ENCODE peak calls at places on chromosomes 3 and 15, in five cellular contexts. U is endothelial cell of umbilical vein, B is GM23248, H is astrocyte, Y is mammary epithelial cell. R is an unnamed sample.

GRCh38 chr3:89572261-89572660 is 464.8 kb downstream of the EPHA3 start:
- DNase-seq in Y (peak; percentile 21), H (peak; percentile 28), U (no peak), B (no peak), R (no peak)

GRCh38 chr3:71360694-71361093 is 222.8 kb downstream of the FOXP1 start:
- DNase-seq in H (no peak), U (no peak), B (no peak), Y (no peak), R (no peak)

GRCh38 chr3:187621881-187622280 is 48.3 kb downstream of the SST start:
- DNase-seq in U (no peak), H (no peak), Y (no peak), B (no peak), R (no peak)

GRCh38 chr3:106302451-106303221 is 433.8 kb upstream of the CBLB start:
- DNase-seq in Y (no peak), U (no peak), B (no peak), H (no peak), R (no peak)

GRCh38 chr3:167882057-167882667 is 146.6 kb downstream of the SERPINI1 start:
- DNase-seq in Y (peak; percentile 19), H (peak; percentile 35), U (peak; percentile 50), B (peak; percentile 77), R (peak; percentile 86)

GRCh38 chr3:170809021-170809974 is 60.7 kb downstream of the RPL22L1 start:
- DNase-seq in Y (peak; percentile 93), U (peak; percentile 81), H (peak; percentile 66), B (peak; percentile 86), R (peak; percentile 87)

GRCh38 chr15:89167267-89168176 is 53.9 kb downstream of the RLBP1 start:
- DNase-seq in Y (peak; percentile 90), H (peak; percentile 91), U (peak; percentile 92), B (peak; percentile 83), R (peak; percentile 64)

GRCh38 chr15:93173369-93173768 is 84.4 kb upstream of the RGMA start:
- DNase-seq in H (peak; percentile 86), B (peak; percentile 61), U (no peak), Y (peak; percentile 78), R (no peak)

GRCh38 chr15:57611938-57612337 is 20.2 kb downstream of the MYZAP start:
- DNase-seq in Y (peak; percentile 89), B (peak; percentile 44), H (no peak), U (peak; percentile 73), R (peak; percentile 34)

GRCh38 chr3:37243811-37244748 is 69.7 kb upstream of the LRRFIP2 start:
- DNase-seq in Y (peak; percentile 84), B (peak; percentile 93), U (peak; percentile 76), H (peak; percentile 74), R (peak; percentile 92)

GRCh38 chr3:185789891-185790830 is 34.7 kb downstream of the IGF2BP2 start:
- DNase-seq in B (peak; percentile 23), U (peak; percentile 57), Y (no peak), H (no peak), R (no peak)

GRCh38 chr15:44753345-44753744 is 17.0 kb downstream of the TRIM69 start:
- DNase-seq in B (no peak), Y (no peak), H (no peak), U (no peak), R (no peak)

GRCh38 chr3:72997421-72997961 is 880 bp downstream of the PPP4R2 start:
- DNase-seq in U (peak; percentile 71), H (peak; percentile 34), B (peak; percentile 81), Y (peak; percentile 58), R (peak; percentile 85)

GRCh38 chr15:60842694-60843093 is 363.8 kb upstream of the ICE2 start:
- DNase-seq in B (no peak), Y (no peak), U (no peak), H (no peak), R (no peak)

GRCh38 chr3:127849368-127849767 is 27.1 kb upstream of the MGLL start:
- DNase-seq in Y (no peak), H (no peak), U (no peak), B (no peak), R (no peak)

GRCh38 chr3:131892331-131892730 is 142.5 kb downstream of the CPNE4 start:
- DNase-seq in H (no peak), U (no peak), Y (no peak), B (peak; percentile 17), R (no peak)

GRCh38 chr3:155026999-155027591 is 53.0 kb upstream of the MME start:
- DNase-seq in U (peak; percentile 61), H (peak; percentile 48), Y (no peak), B (peak; percentile 67), R (peak; percentile 73)

GRCh38 chr3:28850186-28850585 is 430.7 kb upstream of the RBMS3 start:
- DNase-seq in Y (no peak), U (no peak), H (peak; percentile 49), B (peak; percentile 58), R (peak; percentile 50)

GRCh38 chr3:48990636-48991421 is 788 bp downstream of the P4HTM start:
- DNase-seq in B (peak; percentile 56), U (peak; percentile 52), H (no peak), Y (no peak), R (peak; percentile 55)

GRCh38 chr3:42308651-42309050 is 42.7 kb upstream of the CCK start:
- DNase-seq in Y (peak; percentile 64), B (no peak), H (no peak), U (no peak), R (no peak)

GRCh38 chr3:190070623-190071347 is 49.9 kb downstream of the P3H2 start:
- DNase-seq in U (no peak), B (no peak), Y (no peak), H (peak; percentile 94), R (no peak)

GRCh38 chr3:175743733-175744400 is 884.7 kb downstream of the NAALADL2 start:
- DNase-seq in Y (peak; percentile 78), U (no peak), B (peak; percentile 67), H (peak; percentile 84), R (peak; percentile 30)

GRCh38 chr3:177134166-177134565 is 63.1 kb downstream of the TBL1XR1 start:
- DNase-seq in U (peak; percentile 86), Y (no peak), B (no peak), H (peak; percentile 27), R (no peak)

GRCh38 chr3:122299872-122300460 is 25.1 kb upstream of the CSTA start:
- DNase-seq in H (no peak), Y (no peak), B (no peak), U (peak; percentile 17), R (no peak)

GRCh38 chr3:195543642-195544536 is 764 bp upstream of the PPP1R2 start:
- DNase-seq in B (no peak), U (no peak), Y (no peak), H (no peak), R (no peak)

GRCh38 chr15:66907826-66908502 is 157.4 kb upstream of the SMAD3 start:
- DNase-seq in B (peak; percentile 52), H (no peak), U (no peak), Y (no peak), R (no peak)

GRCh38 chr3:33007776-33008175 is 56.3 kb downstream of the CCR4 start:
- DNase-seq in B (no peak), Y (no peak), H (no peak), U (no peak), R (no peak)

GRCh38 chr15:90780916-90781315 is 63.8 kb downstream of the BLM start:
- DNase-seq in Y (no peak), U (no peak), B (no peak), H (no peak), R (no peak)

GRCh38 chr3:120645083-120645800 is 36.8 kb downstream of the HGD start:
- DNase-seq in B (peak; percentile 39), Y (no peak), U (no peak), H (peak; percentile 40), R (no peak)

GRCh38 chr3:98901032-98901464 is 447 bp downstream of the DCBLD2 start:
- DNase-seq in Y (peak; percentile 66), U (peak; percentile 70), B (peak; percentile 79), H (no peak), R (peak; percentile 71)

GRCh38 chr15:31485911-31486461 is 159.4 kb downstream of the KLF13 start:
- DNase-seq in Y (no peak), H (no peak), B (peak; percentile 31), U (no peak), R (no peak)

DNA sequence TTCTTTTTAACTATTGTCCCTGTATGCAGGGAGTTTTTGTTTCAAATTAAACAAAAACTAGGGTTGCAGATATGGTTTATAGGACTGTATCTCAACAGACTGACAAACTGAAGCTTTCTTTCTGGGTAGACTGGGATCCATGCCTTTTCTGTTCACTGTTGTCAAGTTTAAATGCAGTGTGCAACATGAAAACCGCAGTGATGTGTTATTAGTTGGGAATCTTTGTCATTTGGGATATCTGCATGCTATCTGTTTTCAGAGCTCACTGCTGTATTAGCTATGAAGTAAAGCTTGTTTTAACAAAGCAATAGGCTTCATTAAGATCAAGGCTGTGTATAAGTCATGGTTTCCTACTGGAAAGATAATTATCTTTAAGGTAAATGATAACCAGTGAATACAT is 21.4 kb upstream of the MCF2L2 start:
- DNase-seq in Y (no peak), B (no peak), U (no peak), H (peak; percentile 38), R (no peak)
- H3K4me3 ChIP-seq in Y (no peak overlapping the region), B (no peak overlapping the region), U (peak overlapping the region; percentile 26), H (no peak overlapping the region), R (no peak overlapping the region)

GRCh38 chr15:65773386-65774111 is 18.5 kb downstream of the DENND4A start:
- DNase-seq in U (no peak), H (no peak), Y (no peak), B (no peak), R (no peak)
- H3K9ac ChIP-seq in U (no peak overlapping the region), H (no peak overlapping the region), Y (no peak overlapping the region), B (no peak overlapping the region), R (no peak overlapping the region)

GRCh38 chr3:47394140-47394855 is 13.5 kb downstream of the PTPN23 start:
- DNase-seq in Y (no peak), U (peak; percentile 83), B (no peak), H (peak; percentile 53), R (peak; percentile 56)
- H3K4me3 ChIP-seq in Y (no peak overlapping the region), U (no peak overlapping the region), B (no peak overlapping the region), H (peak overlapping the region; percentile 3), R (no peak overlapping the region)

GRCh38 chr15:81338422-81339007 is 14.6 kb upstream of the STARD5 start:
- DNase-seq in Y (peak; percentile 87), U (peak; percentile 86), B (peak; percentile 86), H (peak; percentile 96), R (peak; percentile 86)
- H3K9ac ChIP-seq in Y (no peak overlapping the region), U (no peak overlapping the region), B (no peak overlapping the region), H (no peak overlapping the region), R (no peak overlapping the region)

DNA sequence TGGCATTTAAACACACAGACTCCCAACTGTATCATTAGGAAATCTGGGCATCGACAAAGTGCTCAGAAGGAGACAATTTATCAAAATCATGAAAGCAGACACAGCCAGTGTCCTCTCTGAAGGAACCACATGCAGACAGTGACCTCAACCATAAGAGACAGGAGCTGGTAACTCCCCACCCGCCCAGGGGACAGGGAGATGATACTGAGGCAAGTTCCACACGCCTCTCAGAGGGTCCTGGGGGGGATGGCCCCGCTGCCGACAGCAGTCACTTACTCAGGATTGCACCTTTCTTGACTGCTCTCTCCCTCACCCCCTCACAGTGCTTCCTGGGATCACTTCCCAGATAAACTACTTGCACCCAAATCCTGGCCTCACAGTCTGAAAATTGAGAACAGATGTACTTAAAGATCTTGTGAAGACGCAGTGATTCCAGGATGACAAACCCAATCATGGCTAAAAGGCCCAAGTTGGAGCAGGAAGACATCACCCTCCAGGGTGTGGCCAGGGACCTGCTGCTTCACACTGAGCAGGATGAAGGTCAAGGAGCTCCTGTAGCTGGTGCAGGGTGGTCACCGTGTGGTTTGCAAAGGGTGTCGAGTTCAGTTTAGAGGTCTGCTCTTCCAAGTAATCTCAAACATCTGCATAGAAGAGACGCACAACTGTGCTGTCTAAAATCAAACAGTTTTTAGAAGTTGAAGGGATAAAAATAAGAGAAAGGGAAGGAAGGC is 207.6 kb downstream of the ADAMTS17 start:
- DNase-seq in U (no peak), B (no peak), Y (no peak), H (no peak), R (no peak)
- H3K4me3 ChIP-seq in U (no peak overlapping the region), B (no peak overlapping the region), Y (no peak overlapping the region), H (no peak overlapping the region), R (no peak overlapping the region)

GRCh38 chr3:23859839-23860382 is 54.2 kb downstream of the UBE2E1 start:
- DNase-seq in H (no peak), B (no peak), U (no peak), Y (no peak), R (no peak)
- H3K9ac ChIP-seq in H (no peak overlapping the region), B (no peak overlapping the region), U (no peak overlapping the region), Y (no peak overlapping the region), R (no peak overlapping the region)